ENCODE peak calls at places on chromosomes 7 and 10, in ten cellular contexts. One of them, this sample, is unnamed.

GRCh38 chr7:15104411-15105092 is 202.0 kb upstream of the DGKB start:
- DNase-seq in nucleus accumbens: no peak
- DNase-seq in activated CD4-positive, alpha-beta memory T cell treated with anti-CD3 and anti-CD28 coated beads, Interleukin-2, amount 10 ng/mL, durations not matched to agents 7 days and 5 days: no peak
- DNase-seq in psoas muscle: no peak
- DNase-seq in left ventricle myocardium superior: no peak
- DNase-seq in foreskin fibroblast: no peak
- DNase-seq in HT-29: no peak
- DNase-seq in HEK293T: no peak
- DNase-seq in NCI-H1694 treated with DMSO at 0.1 percent for 48 hours: no peak
- DNase-seq in AG09309: no peak
- DNase-seq in this sample: peak

GRCh38 chr10:115727114-115727513 is 545.9 kb downstream of the GFRA1 start:
- DNase-seq in HEK293T: no peak
- DNase-seq in AG09309: no peak
- DNase-seq in psoas muscle: no peak
- DNase-seq in foreskin fibroblast: no peak
- DNase-seq in nucleus accumbens: no peak
- DNase-seq in NCI-H1694 treated with DMSO at 0.1 percent for 48 hours: no peak
- DNase-seq in activated CD4-positive, alpha-beta memory T cell treated with anti-CD3 and anti-CD28 coated beads, Interleukin-2, amount 10 ng/mL, durations not matched to agents 7 days and 5 days: no peak
- DNase-seq in left ventricle myocardium superior: no peak
- DNase-seq in HT-29: no peak
- DNase-seq in this sample: no peak

GRCh38 chr10:100744980-100745881 is at the start of gene PAX2:
- DNase-seq in HT-29: no peak
- DNase-seq in left ventricle myocardium superior: no peak
- DNase-seq in AG09309: no peak
- DNase-seq in psoas muscle: no peak
- DNase-seq in activated CD4-positive, alpha-beta memory T cell treated with anti-CD3 and anti-CD28 coated beads, Interleukin-2, amount 10 ng/mL, durations not matched to agents 7 days and 5 days: no peak
- DNase-seq in foreskin fibroblast: no peak
- DNase-seq in nucleus accumbens: no peak
- DNase-seq in NCI-H1694 treated with DMSO at 0.1 percent for 48 hours: peak
- DNase-seq in HEK293T: peak
- DNase-seq in this sample: no peak

GRCh38 chr7:22561356-22561755 is 61.4 kb upstream of the STEAP1B start:
- DNase-seq in AG09309: peak
- DNase-seq in foreskin fibroblast: peak
- DNase-seq in left ventricle myocardium superior: peak
- DNase-seq in nucleus accumbens: no peak
- DNase-seq in psoas muscle: peak
- DNase-seq in HEK293T: no peak
- DNase-seq in HT-29: no peak
- DNase-seq in NCI-H1694 treated with DMSO at 0.1 percent for 48 hours: no peak
- DNase-seq in activated CD4-positive, alpha-beta memory T cell treated with anti-CD3 and anti-CD28 coated beads, Interleukin-2, amount 10 ng/mL, durations not matched to agents 7 days and 5 days: no peak
- DNase-seq in this sample: no peak

GRCh38 chr7:71408276-71408675 is 276.3 kb downstream of the GALNT17 start:
- DNase-seq in activated CD4-positive, alpha-beta memory T cell treated with anti-CD3 and anti-CD28 coated beads, Interleukin-2, amount 10 ng/mL, durations not matched to agents 7 days and 5 days: no peak
- DNase-seq in NCI-H1694 treated with DMSO at 0.1 percent for 48 hours: peak
- DNase-seq in psoas muscle: no peak
- DNase-seq in HT-29: no peak
- DNase-seq in nucleus accumbens: no peak
- DNase-seq in HEK293T: no peak
- DNase-seq in AG09309: no peak
- DNase-seq in left ventricle myocardium superior: peak
- DNase-seq in foreskin fibroblast: no peak
- DNase-seq in this sample: no peak

GRCh38 chr10:94052901-94053638 is 59.3 kb downstream of the PLCE1 start:
- DNase-seq in NCI-H1694 treated with DMSO at 0.1 percent for 48 hours: no peak
- DNase-seq in nucleus accumbens: no peak
- DNase-seq in foreskin fibroblast: no peak
- DNase-seq in psoas muscle: no peak
- DNase-seq in HT-29: no peak
- DNase-seq in activated CD4-positive, alpha-beta memory T cell treated with anti-CD3 and anti-CD28 coated beads, Interleukin-2, amount 10 ng/mL, durations not matched to agents 7 days and 5 days: no peak
- DNase-seq in HEK293T: no peak
- DNase-seq in left ventricle myocardium superior: no peak
- DNase-seq in AG09309: peak
- DNase-seq in this sample: no peak

GRCh38 chr7:132336797-132337196 is 239.5 kb downstream of the PLXNA4 start:
- DNase-seq in nucleus accumbens: no peak
- DNase-seq in activated CD4-positive, alpha-beta memory T cell treated with anti-CD3 and anti-CD28 coated beads, Interleukin-2, amount 10 ng/mL, durations not matched to agents 7 days and 5 days: no peak
- DNase-seq in HT-29: no peak
- DNase-seq in psoas muscle: no peak
- DNase-seq in foreskin fibroblast: no peak
- DNase-seq in HEK293T: no peak
- DNase-seq in NCI-H1694 treated with DMSO at 0.1 percent for 48 hours: no peak
- DNase-seq in left ventricle myocardium superior: no peak
- DNase-seq in AG09309: no peak
- DNase-seq in this sample: no peak

GRCh38 chr10:101351017-101351416 is 2.9 kb upstream of the BTRC start:
- DNase-seq in AG09309: no peak
- DNase-seq in left ventricle myocardium superior: no peak
- DNase-seq in nucleus accumbens: no peak
- DNase-seq in activated CD4-positive, alpha-beta memory T cell treated with anti-CD3 and anti-CD28 coated beads, Interleukin-2, amount 10 ng/mL, durations not matched to agents 7 days and 5 days: no peak
- DNase-seq in foreskin fibroblast: no peak
- DNase-seq in NCI-H1694 treated with DMSO at 0.1 percent for 48 hours: no peak
- DNase-seq in HT-29: no peak
- DNase-seq in psoas muscle: no peak
- DNase-seq in HEK293T: no peak
- DNase-seq in this sample: no peak

GRCh38 chr10:133327651-133328357 is 8.9 kb downstream of the CALY start:
- DNase-seq in psoas muscle: peak
- DNase-seq in foreskin fibroblast: no peak
- DNase-seq in nucleus accumbens: no peak
- DNase-seq in HT-29: no peak
- DNase-seq in AG09309: no peak
- DNase-seq in left ventricle myocardium superior: no peak
- DNase-seq in activated CD4-positive, alpha-beta memory T cell treated with anti-CD3 and anti-CD28 coated beads, Interleukin-2, amount 10 ng/mL, durations not matched to agents 7 days and 5 days: no peak
- DNase-seq in HEK293T: no peak
- DNase-seq in NCI-H1694 treated with DMSO at 0.1 percent for 48 hours: no peak
- DNase-seq in this sample: no peak

GRCh38 chr10:3775671-3776551 is 9.1 kb downstream of the KLF6 start:
- DNase-seq in AG09309: no peak
- DNase-seq in activated CD4-positive, alpha-beta memory T cell treated with anti-CD3 and anti-CD28 coated beads, Interleukin-2, amount 10 ng/mL, durations not matched to agents 7 days and 5 days: no peak
- DNase-seq in foreskin fibroblast: peak
- DNase-seq in HEK293T: no peak
- DNase-seq in HT-29: no peak
- DNase-seq in NCI-H1694 treated with DMSO at 0.1 percent for 48 hours: no peak
- DNase-seq in nucleus accumbens: no peak
- DNase-seq in psoas muscle: peak
- DNase-seq in left ventricle myocardium superior: no peak
- DNase-seq in this sample: no peak

GRCh38 chr10:1683649-1684048 is 53.7 kb downstream of the ADARB2 start:
- DNase-seq in activated CD4-positive, alpha-beta memory T cell treated with anti-CD3 and anti-CD28 coated beads, Interleukin-2, amount 10 ng/mL, durations not matched to agents 7 days and 5 days: no peak
- DNase-seq in foreskin fibroblast: no peak
- DNase-seq in AG09309: no peak
- DNase-seq in HEK293T: no peak
- DNase-seq in HT-29: no peak
- DNase-seq in NCI-H1694 treated with DMSO at 0.1 percent for 48 hours: no peak
- DNase-seq in nucleus accumbens: no peak
- DNase-seq in left ventricle myocardium superior: no peak
- DNase-seq in psoas muscle: no peak
- DNase-seq in this sample: no peak

GRCh38 chr10:8035641-8036520 is 18.6 kb upstream of the GATA3 start:
- DNase-seq in HEK293T: no peak
- DNase-seq in activated CD4-positive, alpha-beta memory T cell treated with anti-CD3 and anti-CD28 coated beads, Interleukin-2, amount 10 ng/mL, durations not matched to agents 7 days and 5 days: no peak
- DNase-seq in nucleus accumbens: no peak
- DNase-seq in AG09309: no peak
- DNase-seq in psoas muscle: no peak
- DNase-seq in left ventricle myocardium superior: no peak
- DNase-seq in foreskin fibroblast: no peak
- DNase-seq in NCI-H1694 treated with DMSO at 0.1 percent for 48 hours: no peak
- DNase-seq in HT-29: no peak
- DNase-seq in this sample: no peak

GRCh38 chr10:125062244-125063208 is 97.8 kb downstream of the CTBP2 start:
- DNase-seq in HT-29: no peak
- DNase-seq in activated CD4-positive, alpha-beta memory T cell treated with anti-CD3 and anti-CD28 coated beads, Interleukin-2, amount 10 ng/mL, durations not matched to agents 7 days and 5 days: no peak
- DNase-seq in nucleus accumbens: peak
- DNase-seq in NCI-H1694 treated with DMSO at 0.1 percent for 48 hours: no peak
- DNase-seq in psoas muscle: peak
- DNase-seq in left ventricle myocardium superior: peak
- DNase-seq in HEK293T: no peak
- DNase-seq in AG09309: no peak
- DNase-seq in foreskin fibroblast: peak
- DNase-seq in this sample: no peak

GRCh38 chr7:140571537-140572122 is 69.0 kb downstream of the DENND2A start:
- DNase-seq in foreskin fibroblast: no peak
- DNase-seq in NCI-H1694 treated with DMSO at 0.1 percent for 48 hours: no peak
- DNase-seq in nucleus accumbens: no peak
- DNase-seq in HEK293T: no peak
- DNase-seq in HT-29: no peak
- DNase-seq in activated CD4-positive, alpha-beta memory T cell treated with anti-CD3 and anti-CD28 coated beads, Interleukin-2, amount 10 ng/mL, durations not matched to agents 7 days and 5 days: no peak
- DNase-seq in left ventricle myocardium superior: no peak
- DNase-seq in AG09309: no peak
- DNase-seq in psoas muscle: no peak
- DNase-seq in this sample: no peak

GRCh38 chr7:112449353-112449752 is 907 bp upstream of the IFRD1 start:
- DNase-seq in left ventricle myocardium superior: no peak
- DNase-seq in nucleus accumbens: peak
- DNase-seq in foreskin fibroblast: peak
- DNase-seq in AG09309: no peak
- DNase-seq in psoas muscle: no peak
- DNase-seq in activated CD4-positive, alpha-beta memory T cell treated with anti-CD3 and anti-CD28 coated beads, Interleukin-2, amount 10 ng/mL, durations not matched to agents 7 days and 5 days: peak
- DNase-seq in HEK293T: no peak
- DNase-seq in NCI-H1694 treated with DMSO at 0.1 percent for 48 hours: no peak
- DNase-seq in HT-29: peak
- DNase-seq in this sample: no peak

GRCh38 chr7:158512869-158513268 is 74.8 kb downstream of the PTPRN2 start:
- DNase-seq in activated CD4-positive, alpha-beta memory T cell treated with anti-CD3 and anti-CD28 coated beads, Interleukin-2, amount 10 ng/mL, durations not matched to agents 7 days and 5 days: no peak
- DNase-seq in psoas muscle: no peak
- DNase-seq in NCI-H1694 treated with DMSO at 0.1 percent for 48 hours: no peak
- DNase-seq in nucleus accumbens: no peak
- DNase-seq in foreskin fibroblast: no peak
- DNase-seq in left ventricle myocardium superior: no peak
- DNase-seq in AG09309: no peak
- DNase-seq in HEK293T: no peak
- DNase-seq in HT-29: no peak
- DNase-seq in this sample: no peak

GRCh38 chr7:151824285-151824950 is 52.5 kb downstream of the PRKAG2 start:
- DNase-seq in AG09309: no peak
- DNase-seq in HEK293T: no peak
- DNase-seq in left ventricle myocardium superior: no peak
- DNase-seq in psoas muscle: peak
- DNase-seq in foreskin fibroblast: no peak
- DNase-seq in HT-29: no peak
- DNase-seq in nucleus accumbens: no peak
- DNase-seq in NCI-H1694 treated with DMSO at 0.1 percent for 48 hours: no peak
- DNase-seq in activated CD4-positive, alpha-beta memory T cell treated with anti-CD3 and anti-CD28 coated beads, Interleukin-2, amount 10 ng/mL, durations not matched to agents 7 days and 5 days: no peak
- DNase-seq in this sample: no peak

GRCh38 chr10:24428410-24428782 is 219.5 kb downstream of the KIAA1217 start:
- DNase-seq in AG09309: no peak
- DNase-seq in HEK293T: no peak
- DNase-seq in HT-29: peak
- DNase-seq in nucleus accumbens: no peak
- DNase-seq in left ventricle myocardium superior: no peak
- DNase-seq in activated CD4-positive, alpha-beta memory T cell treated with anti-CD3 and anti-CD28 coated beads, Interleukin-2, amount 10 ng/mL, durations not matched to agents 7 days and 5 days: no peak
- DNase-seq in NCI-H1694 treated with DMSO at 0.1 percent for 48 hours: no peak
- DNase-seq in psoas muscle: no peak
- DNase-seq in foreskin fibroblast: no peak
- DNase-seq in this sample: no peak

GRCh38 chr7:140062118-140062527 is 628 bp downstream of the PARP12 start:
- DNase-seq in nucleus accumbens: no peak
- DNase-seq in HEK293T: no peak
- DNase-seq in left ventricle myocardium superior: peak
- DNase-seq in NCI-H1694 treated with DMSO at 0.1 percent for 48 hours: no peak
- DNase-seq in HT-29: no peak
- DNase-seq in psoas muscle: no peak
- DNase-seq in AG09309: no peak
- DNase-seq in activated CD4-positive, alpha-beta memory T cell treated with anti-CD3 and anti-CD28 coated beads, Interleukin-2, amount 10 ng/mL, durations not matched to agents 7 days and 5 days: peak
- DNase-seq in foreskin fibroblast: no peak
- DNase-seq in this sample: no peak

GRCh38 chr7:27873981-27874957 is 134.3 kb downstream of the TAX1BP1 start:
- DNase-seq in activated CD4-positive, alpha-beta memory T cell treated with anti-CD3 and anti-CD28 coated beads, Interleukin-2, amount 10 ng/mL, durations not matched to agents 7 days and 5 days: no peak
- DNase-seq in NCI-H1694 treated with DMSO at 0.1 percent for 48 hours: no peak
- DNase-seq in foreskin fibroblast: peak
- DNase-seq in left ventricle myocardium superior: peak
- DNase-seq in nucleus accumbens: peak
- DNase-seq in AG09309: no peak
- DNase-seq in HEK293T: no peak
- DNase-seq in HT-29: peak
- DNase-seq in psoas muscle: peak
- DNase-seq in this sample: no peak

GRCh38 chr7:111783867-111784266 is 221.6 kb upstream of the IMMP2L start:
- DNase-seq in activated CD4-positive, alpha-beta memory T cell treated with anti-CD3 and anti-CD28 coated beads, Interleukin-2, amount 10 ng/mL, durations not matched to agents 7 days and 5 days: no peak
- DNase-seq in AG09309: no peak
- DNase-seq in HEK293T: no peak
- DNase-seq in foreskin fibroblast: no peak
- DNase-seq in left ventricle myocardium superior: no peak
- DNase-seq in HT-29: no peak
- DNase-seq in psoas muscle: no peak
- DNase-seq in nucleus accumbens: no peak
- DNase-seq in NCI-H1694 treated with DMSO at 0.1 percent for 48 hours: no peak
- DNase-seq in this sample: no peak